ENCODE peak calls at places on chromosomes 7 and 10, in nine cellular contexts. C is neuronal stem cell, L is cardiac fibroblast, U is left colon, B is HTR-8/SVneo, R is T-helper 2 cell, O is B cell, G is SK-MEL-5, F is RWPE1. J is an unnamed sample.

GRCh38 chr7:70700935-70701425 is 431.0 kb upstream of the GALNT17 start:
- DNase-seq in F (no peak), G (no peak), L (no peak), U (no peak), O (no peak), C (no peak), R (no peak), B (no peak), J (no peak)

GRCh38 chr10:124943301-124944092 is 1.6 kb downstream of the ZRANB1 start:
- DNase-seq in B (no peak), C (no peak), L (peak; percentile 90), U (no peak), R (no peak), F (peak; percentile 26), G (peak; percentile 46), O (no peak), J (no peak)

GRCh38 chr7:18458830-18459229 is 36.7 kb upstream of the HDAC9 start:
- DNase-seq in B (no peak), G (no peak), C (no peak), F (no peak), L (peak; percentile 52), R (no peak), O (no peak), U (no peak), J (no peak)

GRCh38 chr10:83871486-83872081 is 267.7 kb upstream of the GHITM start:
- DNase-seq in O (peak; percentile 53), R (peak; percentile 14), C (peak; percentile 80), U (peak; percentile 38), B (peak; percentile 54), L (peak; percentile 66), F (peak; percentile 77), G (peak; percentile 75), J (peak; percentile 64)

GRCh38 chr7:47572101-47572460 is 9.8 kb downstream of the TNS3 start:
- DNase-seq in G (no peak), U (peak; percentile 66), O (no peak), R (no peak), L (no peak), C (no peak), F (no peak), B (no peak), J (peak; percentile 24)

GRCh38 chr7:115941703-115942268 is 88.8 kb downstream of the TFEC start:
- DNase-seq in L (peak; percentile 49), F (peak; percentile 18), C (no peak), B (no peak), R (no peak), O (no peak), U (no peak), G (peak; percentile 34), J (peak; percentile 48)

GRCh38 chr7:13050703-13051102 is 363.3 kb downstream of the ARL4A start:
- DNase-seq in C (no peak), U (no peak), O (no peak), L (peak; percentile 83), G (no peak), R (no peak), F (no peak), B (peak; percentile 17), J (peak; percentile 19)

GRCh38 chr7:151592330-151592729 is 72.6 kb upstream of the RHEB start:
- DNase-seq in O (no peak), B (no peak), F (no peak), G (no peak), C (no peak), R (no peak), U (no peak), L (no peak), J (no peak)

GRCh38 chr10:804787-805634 is 115.5 kb upstream of the DIP2C start:
- DNase-seq in G (no peak), R (no peak), U (no peak), C (no peak), B (no peak), F (no peak), L (no peak), O (no peak), J (no peak)

GRCh38 chr7:33821970-33822369 is 83.4 kb upstream of the BMPER start:
- DNase-seq in L (peak; percentile 44), O (no peak), F (no peak), B (no peak), C (no peak), G (no peak), U (no peak), R (no peak), J (no peak)

GRCh38 chr10:24383681-24384106 is 174.8 kb downstream of the KIAA1217 start:
- DNase-seq in L (peak; percentile 100), O (no peak), G (peak; percentile 58), F (peak; percentile 96), C (no peak), B (peak; percentile 82), R (no peak), U (peak; percentile 91), J (peak; percentile 98)

GRCh38 chr7:29865526-29865925 is 59.2 kb downstream of the WIPF3 start:
- DNase-seq in F (peak; percentile 46), R (no peak), O (no peak), L (peak; percentile 83), B (peak; percentile 22), C (no peak), G (no peak), U (no peak), J (no peak)

GRCh38 chr7:155793720-155794119 is 18.5 kb downstream of the SHH start:
- DNase-seq in C (no peak), U (no peak), F (no peak), R (no peak), B (no peak), L (no peak), O (no peak), G (no peak), J (no peak)

GRCh38 chr10:69669408-69669807 is 39.4 kb downstream of the FAM241B start:
- DNase-seq in B (no peak), O (no peak), R (no peak), U (no peak), L (no peak), G (no peak), F (no peak), C (no peak), J (no peak)

GRCh38 chr10:4093438-4093837 is 308.4 kb upstream of the KLF6 start:
- DNase-seq in U (no peak), L (no peak), R (no peak), F (no peak), C (no peak), O (no peak), B (no peak), G (no peak), J (no peak)

GRCh38 chr10:127532659-127533058 is 16.4 kb upstream of the NPS start:
- DNase-seq in B (no peak), U (no peak), G (no peak), L (no peak), C (no peak), O (no peak), R (no peak), F (no peak), J (no peak)

GRCh38 chr10:3263747-3264146 is 91.2 kb upstream of the PITRM1 start:
- DNase-seq in C (no peak), R (no peak), G (no peak), U (no peak), F (no peak), O (no peak), B (no peak), L (no peak), J (no peak)

GRCh38 chr7:157432541-157432956 is 95.7 kb downstream of the DNAJB6 start:
- DNase-seq in U (peak; percentile 66), G (peak; percentile 90), C (peak; percentile 38), O (no peak), F (peak; percentile 62), B (no peak), R (no peak), L (peak; percentile 78), J (no peak)

GRCh38 chr10:94006591-94007550 is 13.1 kb downstream of the PLCE1 start:
- DNase-seq in G (no peak), L (peak; percentile 82), F (peak; percentile 59), C (no peak), U (peak; percentile 68), R (no peak), O (no peak), B (no peak), J (no peak)

GRCh38 chr10:3872700-3873099 is 87.7 kb upstream of the KLF6 start:
- DNase-seq in L (no peak), G (no peak), F (no peak), U (no peak), C (no peak), R (no peak), B (no peak), O (no peak), J (no peak)

GRCh38 chr7:129412501-129412900 is 21.7 kb upstream of the STRIP2 start:
- DNase-seq in B (no peak), L (no peak), C (no peak), G (no peak), R (no peak), O (no peak), F (no peak), U (no peak), J (no peak)

GRCh38 chr10:120506674-120507073 is 49.6 kb downstream of the PLPP4 start:
- DNase-seq in G (no peak), O (no peak), B (no peak), C (no peak), F (no peak), L (peak; percentile 27), R (no peak), U (no peak), J (no peak)

GRCh38 chr10:16986406-16987128 is 143.0 kb downstream of the CUBN start:
- DNase-seq in G (peak; percentile 98), L (peak; percentile 88), F (peak; percentile 22), C (no peak), O (no peak), B (no peak), R (no peak), U (no peak), J (no peak)

GRCh38 chr7:98266840-98267239 is 14.6 kb upstream of the BRI3 start:
- DNase-seq in R (no peak), C (no peak), L (peak; percentile 50), G (peak; percentile 60), U (no peak), O (no peak), F (no peak), B (no peak), J (peak; percentile 43)

GRCh38 chr7:44272456-44272855 is 52.9 kb downstream of the CAMK2B start:
- DNase-seq in U (no peak), G (no peak), O (no peak), R (no peak), L (no peak), F (no peak), B (no peak), C (no peak), J (no peak)

GRCh38 chr10:63758080-63758479 is 236.9 kb downstream of the REEP3 start:
- DNase-seq in G (no peak), F (no peak), O (no peak), L (peak; percentile 16), C (no peak), B (no peak), U (no peak), R (no peak), J (no peak)

GRCh38 chr7:31791881-31792280 is 104.9 kb downstream of the PPP1R17 start:
- DNase-seq in F (no peak), B (no peak), L (peak; percentile 25), G (peak; percentile 75), C (no peak), O (no peak), R (no peak), U (no peak), J (no peak)

GRCh38 chr7:122746948-122747347 is 44.2 kb upstream of the RNF148 start:
- DNase-seq in R (no peak), U (no peak), G (no peak), O (no peak), C (no peak), F (no peak), B (no peak), L (no peak), J (no peak)

GRCh38 chr10:31803606-31804195 is 124.9 kb downstream of the ARHGAP12 start:
- DNase-seq in B (no peak), G (peak; percentile 49), O (no peak), U (no peak), C (peak; percentile 18), R (no peak), F (no peak), L (no peak), J (no peak)

GRCh38 chr7:42902361-42902760 is 9.5 kb downstream of the C7orf25 start:
- DNase-seq in R (no peak), C (no peak), L (no peak), F (no peak), O (no peak), U (no peak), G (no peak), B (no peak), J (no peak)

GRCh38 chr10:32980558-32981468 is 22.8 kb upstream of the ITGB1 start:
- DNase-seq in B (peak; percentile 88), G (peak; percentile 71), R (peak; percentile 77), C (peak; percentile 61), L (peak; percentile 100), U (peak; percentile 96), F (peak; percentile 88), O (peak; percentile 76), J (peak; percentile 99)